ENCODE peak calls at places on chromosome 1, in four cellular contexts. G is IMR-90, J is tibial nerve, R is vagina. X is an unnamed sample.

GRCh38 chr1:101025283-101025679 is 303 bp downstream of the DPH5 start:
- DNase-seq in G (peak), R (no peak), J (no peak), X (no peak)

GRCh38 chr1:225318706-225319575 is 108.9 kb downstream of the LBR start:
- DNase-seq in G (peak), R (no peak), J (no peak), X (no peak)

GRCh38 chr1:3733603-3734591 is 18.4 kb upstream of the CCDC27 start:
- DNase-seq in J (no peak), G (no peak), R (no peak), X (no peak)

GRCh38 chr1:41713557-41714327 is 205.0 kb downstream of the HIVEP3 start:
- DNase-seq in G (peak), R (no peak), J (no peak), X (no peak)

GRCh38 chr1:228379666-228380065 is 27.0 kb downstream of the TRIM11 start:
- DNase-seq in G (no peak), J (no peak), R (no peak), X (no peak)

GRCh38 chr1:167093863-167094516 is at the start of gene STYXL2:
- DNase-seq in G (no peak), J (no peak), R (no peak), X (no peak)

GRCh38 chr1:74180490-74180889 is 17.5 kb downstream of the LRRIQ3 start:
- DNase-seq in J (no peak), R (no peak), G (peak), X (no peak)

GRCh38 chr1:15952317-15953258 is 23.3 kb downstream of the ZBTB17 start:
- DNase-seq in R (no peak), J (no peak), G (peak), X (no peak)

GRCh38 chr1:50174101-50174500 is 65.4 kb downstream of the ELAVL4 start:
- DNase-seq in R (no peak), G (no peak), J (no peak), X (no peak)

GRCh38 chr1:12627308-12627707 is 9.3 kb upstream of the DHRS3 start:
- DNase-seq in G (no peak), J (no peak), R (no peak), X (no peak)

GRCh38 chr1:220690140-220691038 is at the start of gene C1orf115:
- DNase-seq in G (peak), J (peak), R (no peak), X (peak)

GRCh38 chr1:232014941-232015340 is 388.4 kb downstream of the DISC1 start:
- DNase-seq in R (no peak), J (no peak), G (no peak), X (no peak)

GRCh38 chr1:230158422-230159291 is 91.6 kb downstream of the GALNT2 start:
- DNase-seq in J (no peak), G (no peak), R (no peak), X (peak)

GRCh38 chr1:238898856-238899255 is 487.5 kb upstream of the CHRM3 start:
- DNase-seq in J (no peak), R (no peak), G (no peak), X (no peak)

DNA sequence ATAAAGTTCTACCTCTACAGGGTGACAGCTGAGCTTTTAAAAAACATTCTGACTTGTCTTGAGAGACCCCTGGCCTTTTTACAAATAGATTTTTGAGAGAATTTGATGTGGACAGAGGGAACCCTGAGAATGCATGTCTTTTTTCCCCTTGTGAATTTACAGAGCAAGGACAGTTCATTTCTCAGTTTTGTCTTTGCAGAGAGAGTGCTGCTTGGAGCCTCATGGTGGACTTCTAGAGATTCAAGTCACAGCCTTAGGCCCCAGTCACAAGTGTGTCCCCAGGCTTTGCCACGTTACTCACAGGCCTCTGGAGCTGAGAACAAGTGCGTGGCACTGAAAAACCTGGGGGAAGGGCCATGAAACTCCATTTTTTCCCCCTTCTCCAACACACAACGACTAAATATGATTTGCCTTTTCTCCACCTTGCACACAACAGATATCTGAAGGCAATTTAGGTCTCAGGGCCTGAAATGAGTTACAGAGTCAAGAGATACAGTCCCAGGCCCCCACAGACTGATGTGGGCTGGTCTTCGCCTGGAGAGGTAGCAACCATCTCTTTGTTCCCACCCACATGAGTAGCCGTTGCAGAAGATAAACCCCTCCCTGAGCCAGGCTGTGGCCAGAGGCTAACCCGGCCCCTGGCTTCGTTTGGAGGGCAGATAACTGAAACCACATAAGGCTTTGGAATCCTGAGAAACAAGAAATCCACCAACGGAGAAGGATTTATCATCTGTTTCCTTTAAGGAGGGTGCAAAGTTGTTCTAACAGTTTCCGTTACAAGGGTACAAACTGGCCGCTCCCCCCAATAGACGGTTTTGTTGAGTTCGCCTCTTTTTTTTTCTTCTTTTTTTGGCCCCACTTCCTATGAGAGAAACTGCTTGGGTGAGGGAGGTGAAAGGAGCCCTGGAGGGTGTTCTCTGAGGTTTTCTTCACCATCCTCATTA is 1.0 kb upstream of the PIGV start:
- DNase-seq in G (peak), R (no peak), J (peak), X (peak)
- TF ChIP-seq POLR2A in G (peak), R (peak), J (no peak), X (no peak)

GRCh38 chr1:203238535-203238934 is 9.1 kb upstream of the CHIT1 start:
- DNase-seq in G (no peak), R (no peak), J (no peak), X (no peak)
- TF ChIP-seq CTCF in G (no peak), R (no peak), J (no peak), X (no peak)

DNA sequence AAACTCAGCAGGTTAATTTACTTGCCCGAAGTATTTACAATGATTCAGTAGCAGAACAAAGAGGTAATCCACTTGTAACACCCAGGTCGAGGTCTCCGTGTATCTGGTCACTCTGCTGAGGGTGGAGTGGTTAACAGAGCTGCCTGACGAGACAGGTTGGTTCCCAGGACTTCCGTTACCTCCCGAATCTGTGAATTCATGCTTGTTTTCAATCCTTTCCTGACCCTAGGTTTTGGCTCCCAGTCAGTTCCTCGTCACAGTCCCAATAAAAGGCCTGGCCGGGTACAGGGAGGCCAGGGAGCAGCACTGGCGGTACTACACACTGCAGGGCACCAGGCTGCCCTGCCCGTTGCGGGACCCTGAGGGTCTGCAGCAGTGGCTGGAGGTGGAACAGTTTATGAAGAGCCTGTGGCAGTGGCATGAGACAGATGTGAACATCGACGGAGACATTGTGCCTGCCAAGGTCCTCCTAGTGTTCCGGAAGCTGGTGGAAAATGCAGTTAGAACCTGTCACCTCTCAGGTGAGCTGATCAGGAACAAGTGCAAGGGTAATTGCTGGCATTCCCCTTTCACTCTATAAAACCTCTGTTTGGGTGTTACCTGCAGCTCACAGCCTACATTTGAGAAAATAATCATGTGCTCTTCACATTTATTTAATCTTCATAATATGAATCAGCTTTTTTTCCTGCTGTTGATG is 12.8 kb downstream of the MAB21L3 start:
- DNase-seq in J (no peak), R (no peak), G (no peak), X (no peak)
- TF ChIP-seq POLR2A in J (no peak), R (no peak), G (no peak), X (no peak)

DNA sequence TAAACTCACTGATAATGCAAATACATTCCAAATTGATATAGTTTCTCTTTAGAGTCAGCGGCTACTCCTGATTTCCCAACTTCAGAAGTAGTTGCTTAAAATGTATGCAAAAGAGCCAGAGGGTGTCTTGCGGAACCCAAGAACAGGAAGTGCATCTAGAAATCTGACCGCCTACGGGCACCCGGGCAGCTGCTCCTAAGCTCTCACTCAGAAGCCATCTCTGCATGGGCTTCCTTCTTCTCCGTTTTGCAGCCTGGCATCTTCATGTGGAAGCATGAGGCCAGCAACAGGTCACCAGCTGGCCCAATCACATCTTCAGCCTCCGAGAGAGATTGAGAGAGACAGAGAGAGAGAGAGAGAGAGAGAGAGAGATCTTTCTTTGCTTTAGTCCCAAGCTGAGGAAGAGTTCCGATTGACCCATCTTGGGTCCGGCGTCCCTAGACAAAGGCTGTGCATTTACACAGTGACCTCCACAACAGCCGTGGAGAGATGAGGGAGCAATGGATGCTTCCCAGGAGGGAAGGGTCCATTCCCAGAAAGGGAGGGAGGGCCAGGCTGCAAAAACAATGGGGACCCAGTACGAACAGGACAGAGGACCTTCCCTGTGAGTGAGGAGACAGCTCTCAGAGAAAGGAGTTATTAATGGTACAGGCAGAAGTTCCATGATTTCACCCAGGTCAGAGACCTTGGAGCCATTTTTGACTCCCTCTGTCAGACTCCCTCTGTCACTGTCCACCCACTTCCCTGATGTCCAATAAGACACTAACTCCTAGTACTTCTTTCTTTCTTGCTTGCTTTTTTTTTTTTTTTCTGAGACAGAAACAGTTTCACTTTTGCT is 28.2 kb upstream of the SLC30A1 start:
- DNase-seq in J (no peak), R (no peak), G (no peak), X (no peak)
- TF ChIP-seq CTCF in J (no peak), R (no peak), G (no peak), X (no peak)

DNA sequence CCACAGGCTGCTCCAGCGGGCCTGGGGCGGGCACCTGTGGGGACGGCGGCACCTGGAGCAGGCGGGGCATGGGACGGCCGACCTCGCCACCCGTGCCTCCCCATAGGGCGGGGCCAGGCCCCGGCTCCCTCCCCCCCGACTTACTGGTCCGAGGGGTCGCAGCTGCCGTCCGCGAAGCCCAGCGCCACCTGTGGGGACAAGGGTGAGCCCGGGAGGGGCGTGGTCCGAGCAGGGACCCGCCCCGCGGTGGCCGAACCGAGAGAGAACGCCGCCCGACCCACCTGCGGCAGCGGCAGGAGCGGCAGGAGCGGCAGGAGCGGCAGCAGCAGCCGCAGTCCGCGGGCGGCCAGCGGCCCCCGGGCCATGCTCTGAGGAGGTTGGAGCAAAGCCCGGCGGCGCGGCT is at the start of gene TMEM52:
- DNase-seq in R (no peak), J (no peak), G (no peak), X (no peak)
- TF ChIP-seq POLR2A in R (peak), J (peak), G (no peak), X (no peak)

DNA sequence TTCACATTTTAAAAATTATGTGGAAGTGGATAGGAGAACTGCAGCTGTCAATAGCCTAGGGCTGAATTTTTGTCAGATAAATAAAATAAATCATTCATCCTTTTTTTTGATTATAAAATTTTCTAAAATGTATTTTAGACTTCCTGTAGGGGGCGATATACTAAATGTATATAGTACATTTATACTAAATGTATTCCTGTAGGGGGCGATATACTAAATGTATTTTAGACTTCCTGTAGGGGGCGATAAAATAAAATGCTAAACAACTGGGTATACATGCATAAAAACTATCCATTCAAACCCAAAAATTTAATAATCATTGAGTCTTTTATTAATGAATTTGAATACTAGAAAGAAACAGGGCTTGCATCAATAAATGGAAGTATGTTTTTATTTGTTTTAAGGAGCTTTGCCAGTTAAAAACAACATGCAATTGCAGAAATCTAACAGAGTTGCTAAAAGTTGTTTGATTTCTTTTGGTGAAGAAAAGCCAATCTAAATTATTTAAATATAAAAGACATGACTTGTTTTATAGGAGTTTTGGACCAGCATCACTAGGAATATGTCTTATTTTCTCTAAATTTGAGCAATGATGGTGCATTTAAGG is 31.4 kb downstream of the CLCA1 start:
- DNase-seq in G (peak), J (no peak), R (no peak), X (no peak)
- TF ChIP-seq CTCF in G (peak), J (peak), R (peak), X (no peak)

GRCh38 chr1:24688621-24689195 is 45.6 kb downstream of the SRRM1 start:
- DNase-seq in R (no peak), J (peak), G (peak), X (peak)

GRCh38 chr1:24688033-24688432 is 44.9 kb downstream of the SRRM1 start:
- DNase-seq in G (no peak), J (no peak), R (no peak), X (peak)

GRCh38 chr1:24679725-24680124 is 36.6 kb downstream of the SRRM1 start:
- DNase-seq in G (no peak), R (no peak), J (no peak), X (no peak)

GRCh38 chr1:24683713-24684162 is 40.6 kb downstream of the SRRM1 start:
- DNase-seq in J (no peak), R (no peak), G (peak), X (no peak)
- TF ChIP-seq POLR2A in J (no peak), R (no peak), G (no peak), X (no peak)

DNA sequence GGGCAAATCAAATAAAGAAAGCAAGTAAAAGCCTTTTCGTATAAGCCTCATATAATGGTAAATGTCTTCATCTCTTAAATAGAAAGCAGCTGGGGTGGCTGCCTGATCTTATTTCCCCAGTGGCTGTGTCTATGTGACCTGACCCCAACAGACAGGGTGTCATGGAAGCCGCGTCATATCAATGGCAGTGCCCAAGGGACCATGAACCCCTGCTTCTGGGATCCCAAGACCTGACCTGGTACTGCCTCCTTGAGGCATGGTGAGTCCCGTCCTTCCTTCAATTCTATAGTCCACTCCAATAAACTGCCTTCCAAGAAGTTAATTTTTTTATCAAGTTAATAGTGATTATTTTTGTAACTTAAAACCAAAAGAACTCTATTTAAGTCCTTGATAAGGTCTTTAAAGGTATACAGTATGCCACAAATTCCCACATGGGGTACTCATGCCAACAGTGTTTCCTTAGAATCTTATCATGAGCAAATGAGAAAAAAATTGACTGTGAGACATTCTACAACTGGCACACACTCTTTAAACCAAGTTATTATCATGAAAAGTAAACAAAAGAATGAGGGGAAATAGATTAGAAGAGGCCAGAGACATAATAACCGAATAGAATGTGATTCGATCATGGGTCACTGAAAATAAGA is 104.6 kb downstream of the ADSS2 start:
- DNase-seq in R (peak), J (no peak), G (no peak), X (no peak)
- TF ChIP-seq CTCF in R (no peak), J (no peak), G (no peak), X (no peak)

DNA sequence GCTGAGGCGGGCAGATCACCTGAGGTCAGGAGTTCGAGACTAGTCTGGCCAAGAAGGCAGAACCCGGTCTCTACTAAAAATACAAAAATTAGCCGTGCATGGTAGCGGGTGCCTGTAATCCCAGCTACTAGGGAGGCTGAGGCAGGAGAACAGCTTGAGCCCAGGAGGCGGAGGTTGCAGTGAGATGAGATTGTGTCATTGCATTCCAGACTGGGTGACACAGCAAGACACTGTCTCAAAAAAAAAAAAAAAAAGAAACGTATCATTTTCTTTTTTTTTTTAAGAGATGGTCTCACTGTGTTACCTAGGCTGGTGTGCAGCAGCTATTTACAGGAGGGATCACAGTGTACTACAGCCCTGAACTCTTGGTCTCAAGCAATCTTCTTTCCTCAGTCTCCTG is 47.3 kb downstream of the ITGB3BP start:
- DNase-seq in G (peak), R (no peak), J (no peak), X (no peak)
- TF ChIP-seq POLR2A in G (no peak), R (no peak), J (no peak), X (no peak)

X was measured in lower leg skin.